ENCODE peak calls at places on chromosome 21, in nine cellular contexts. K, A, R, Y, I, H, Z, T and L are unnamed samples.

GRCh38 chr21:38956791-38957571 is 151.3 kb downstream of the ETS2 start:
- DNase-seq in Z (no peak), K (no peak), Y (peak; percentile 50), H (peak; percentile 18), A (no peak), R (peak; percentile 41), I (no peak), T (peak; percentile 27), L (no peak)

GRCh38 chr21:42763578-42764442 is 110.4 kb downstream of the PDE9A start:
- DNase-seq in A (no peak), Y (no peak), Z (no peak), T (no peak), H (no peak), I (no peak), K (no peak), R (no peak), L (no peak)

GRCh38 chr21:40625991-40626390 is 221.0 kb downstream of the DSCAM start:
- DNase-seq in K (no peak), Y (no peak), T (no peak), R (no peak), A (no peak), I (no peak), H (no peak), Z (no peak), L (no peak)

GRCh38 chr21:32516729-32517649 is 68.3 kb downstream of the TCP10L start:
- DNase-seq in A (no peak), K (no peak), R (peak; percentile 97), T (no peak), I (no peak), Y (peak; percentile 28), H (peak; percentile 99), Z (no peak), L (no peak)

GRCh38 chr21:38807481-38807880 is 1.8 kb downstream of the ETS2 start:
- DNase-seq in H (no peak), Y (no peak), A (no peak), Z (no peak), T (no peak), I (no peak), R (no peak), K (no peak), L (no peak)

GRCh38 chr21:31180256-31181088 is 142.2 kb upstream of the KRTAP19-8 start:
- DNase-seq in A (peak; percentile 51), T (peak; percentile 35), I (no peak), Z (peak; percentile 59), H (no peak), Y (peak; percentile 56), K (peak; percentile 24), R (peak; percentile 25), L (no peak)

GRCh38 chr21:14554948-14555347 is 8.8 kb upstream of the SAMSN1 start:
- DNase-seq in I (no peak), R (no peak), A (no peak), Z (no peak), H (no peak), T (no peak), K (no peak), Y (no peak), L (no peak)

GRCh38 chr21:29187939-29188338 is 57.5 kb downstream of the MAP3K7CL start:
- DNase-seq in T (no peak), I (no peak), A (no peak), K (peak; percentile 59), Y (no peak), H (peak; percentile 95), Z (no peak), R (peak; percentile 96), L (no peak)

GRCh38 chr21:31235671-31236450 is 108.2 kb downstream of the TIAM1 start:
- DNase-seq in R (peak; percentile 71), Z (no peak), I (no peak), Y (no peak), H (peak; percentile 59), T (no peak), A (no peak), K (no peak), L (no peak)

GRCh38 chr21:23401278-23401677 is 2206.0 kb downstream of the MRPL39 start:
- DNase-seq in T (no peak), Z (peak; percentile 44), H (no peak), A (no peak), R (no peak), K (no peak), Y (peak; percentile 18), I (no peak), L (no peak)

DNA sequence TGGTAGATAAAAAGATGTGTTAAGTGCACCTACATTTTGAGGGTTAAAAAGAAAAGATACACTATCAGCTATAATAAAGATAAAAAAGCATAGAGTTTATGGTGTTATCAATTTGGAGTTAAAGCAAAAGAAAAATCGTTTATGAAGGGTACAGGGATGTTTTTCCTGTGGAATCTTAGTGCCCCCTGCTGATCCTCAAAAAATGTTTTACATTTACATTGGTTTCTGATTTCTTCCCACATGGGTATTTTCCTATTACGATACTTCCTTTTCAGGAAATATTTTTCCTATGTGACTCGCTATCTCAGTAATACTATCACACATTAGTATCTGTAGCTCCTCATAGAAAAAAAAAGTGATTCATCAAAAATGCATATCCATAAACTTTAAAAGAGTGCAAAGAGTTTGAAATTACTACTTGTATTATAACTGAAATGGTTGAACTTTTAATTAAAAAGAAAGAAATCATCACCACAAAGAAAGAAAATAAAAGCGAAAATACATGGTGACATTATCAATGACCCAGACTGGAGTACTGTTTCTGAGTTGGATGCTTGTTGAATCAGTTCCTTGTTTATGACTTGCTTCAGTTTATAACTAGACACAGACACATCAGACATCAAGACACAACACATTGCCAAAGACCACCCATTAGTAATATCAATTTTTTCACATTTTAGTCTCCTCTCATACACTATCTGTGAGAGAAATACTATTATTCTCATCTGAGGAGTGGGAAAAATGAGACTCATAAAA is 293.2 kb downstream of the MRPL39 start:
- DNase-seq in R (peak; percentile 42), K (no peak), A (no peak), Z (no peak), Y (no peak), I (no peak), H (peak; percentile 20), T (no peak), L (no peak)
- TF ChIP-seq CTCF in R (peak; percentile 50), K (no peak), A (peak; percentile 33), Z (peak; percentile 49), Y (peak; percentile 38), I (peak; percentile 30), H (peak; percentile 30), T (no peak), L (no peak)

GRCh38 chr21:41761211-41762181 is 5.4 kb downstream of the RIPK4 start:
- DNase-seq in R (no peak), A (no peak), H (no peak), T (no peak), I (no peak), K (no peak), Z (no peak), Y (peak; percentile 55), L (no peak)
- H2AFZ ChIP-seq in R (no peak overlapping the region), A (no peak overlapping the region), H (no peak overlapping the region), T (no peak overlapping the region), I (no peak overlapping the region), K (no peak overlapping the region), Z (no peak overlapping the region), Y (no peak overlapping the region), L (no peak overlapping the region)

GRCh38 chr21:37642493-37642892 is 273.8 kb downstream of the KCNJ6 start:
- DNase-seq in K (peak; percentile 24), A (peak; percentile 55), T (peak; percentile 70), Y (peak; percentile 44), R (no peak), I (peak; percentile 60), H (no peak), Z (peak; percentile 69), L (no peak)
- TF ChIP-seq CTCF in K (peak; percentile 54), A (peak; percentile 76), T (peak; percentile 73), Y (peak; percentile 42), R (no peak), I (peak; percentile 81), H (no peak), Z (peak; percentile 72), L (peak; percentile 54)

GRCh38 chr21:36203603-36203889 is 46.9 kb downstream of the DOP1B start:
- DNase-seq in R (peak; percentile 91), K (peak; percentile 59), Y (peak; percentile 81), I (no peak), A (no peak), Z (peak; percentile 37), T (no peak), H (peak; percentile 87), L (no peak)
- H2AFZ ChIP-seq in R (no peak overlapping the region), K (no peak overlapping the region), Y (no peak overlapping the region), I (no peak overlapping the region), A (no peak overlapping the region), Z (no peak overlapping the region), T (no peak overlapping the region), H (no peak overlapping the region), L (no peak overlapping the region)

GRCh38 chr21:45926281-45926680 is 55.3 kb upstream of the COL6A1 start:
- DNase-seq in I (no peak), A (no peak), T (no peak), Z (no peak), Y (no peak), R (no peak), H (no peak), K (no peak), L (no peak)
- TF ChIP-seq CTCF in I (peak; percentile 50), A (no peak), T (peak; percentile 11), Z (peak; percentile 13), Y (peak; percentile 10), R (peak; percentile 12), H (no peak), K (no peak), L (no peak)

GRCh38 chr21:44920694-44921604 is at the start of gene ITGB2:
- DNase-seq in I (no peak), R (no peak), K (no peak), H (no peak), Z (no peak), Y (no peak), T (no peak), A (peak; percentile 20), L (no peak)
- H2AFZ ChIP-seq in I (no peak within 1 kb of the TSS), R (no peak within 1 kb of the TSS), K (no peak within 1 kb of the TSS), H (no peak within 1 kb of the TSS), Z (no peak within 1 kb of the TSS), Y (no peak within 1 kb of the TSS), T (no peak within 1 kb of the TSS), A (no peak within 1 kb of the TSS), L (no peak within 1 kb of the TSS)

GRCh38 chr21:37534431-37534830 is 167.9 kb downstream of the DYRK1A start:
- DNase-seq in R (no peak), K (no peak), A (no peak), I (no peak), Y (no peak), H (no peak), Z (no peak), T (no peak), L (no peak)

GRCh38 chr21:37530901-37531351 is 164.4 kb downstream of the DYRK1A start:
- DNase-seq in H (no peak), Z (no peak), R (no peak), A (no peak), Y (no peak), T (no peak), I (no peak), K (no peak), L (no peak)

GRCh38 chr21:37531402-37532042 is 164.9 kb downstream of the DYRK1A start:
- DNase-seq in Z (no peak), Y (no peak), I (no peak), H (no peak), T (no peak), A (no peak), K (no peak), R (no peak), L (no peak)

GRCh38 chr21:37535130-37535529 is 168.6 kb downstream of the DYRK1A start:
- DNase-seq in R (no peak), H (no peak), Z (no peak), T (no peak), Y (no peak), K (no peak), I (no peak), A (no peak), L (no peak)

GRCh38 chr21:37532868-37533780 is 166.6 kb downstream of the DYRK1A start:
- DNase-seq in K (peak; percentile 47), R (peak; percentile 76), Y (peak; percentile 52), Z (no peak), H (peak; percentile 70), T (peak; percentile 66), A (no peak), I (no peak), L (peak; percentile 63)
- TF ChIP-seq CTCF in K (no peak), R (no peak), Y (no peak), Z (no peak), H (peak; percentile 13), T (peak; percentile 55), A (no peak), I (peak; percentile 37), L (no peak)